ENCODE peak calls at places on chromosome 7, in seven cellular contexts. Q is SJSA1; Y is NCI-H1105; K is activated CD4-positive, CD25-positive, alpha-beta regulatory T cell; I is chondrocyte; V is lung microvascular endothelial cell; G is AG04450. Z is an unnamed sample.

GRCh38 chr7:28165971-28166955 is 14.3 kb downstream of the JAZF1 start:
- DNase-seq in Y (no peak), V (no peak), G (no peak), K (no peak), Q (peak; percentile 67), I (no peak), Z (no peak)

GRCh38 chr7:103704701-103705100 is 258.7 kb upstream of the SLC26A5 start:
- DNase-seq in I (no peak), K (no peak), G (no peak), V (no peak), Q (no peak), Y (no peak), Z (no peak)

GRCh38 chr7:103447073-103447960 is 1.3 kb upstream of the SLC26A5 start:
- DNase-seq in Q (peak; percentile 16), Y (peak; percentile 79), G (peak; percentile 0), I (no peak), K (no peak), V (peak; percentile 48), Z (peak; percentile 78)

GRCh38 chr7:156147104-156147503 is 334.8 kb upstream of the SHH start:
- DNase-seq in V (no peak), Y (no peak), G (no peak), K (no peak), I (no peak), Q (no peak), Z (no peak)

GRCh38 chr7:155458317-155459132 is 596 bp downstream of the EN2 start:
- DNase-seq in K (no peak), I (no peak), Q (no peak), Y (no peak), G (no peak), V (no peak), Z (no peak)

GRCh38 chr7:136687693-136688322 is 180.6 kb upstream of the CHRM2 start:
- DNase-seq in Q (peak; percentile 22), G (peak; percentile 3), K (no peak), V (peak; percentile 4), I (no peak), Y (peak; percentile 5), Z (peak; percentile 57)

GRCh38 chr7:101950450-101951119 is 133.2 kb downstream of the CUX1 start:
- DNase-seq in Q (no peak), Y (no peak), G (peak; percentile 42), K (no peak), V (peak; percentile 58), I (no peak), Z (no peak)

GRCh38 chr7:142760071-142760642 is 10.6 kb upstream of the PRSS2 start:
- DNase-seq in V (no peak), K (no peak), Q (no peak), Y (no peak), G (no peak), I (no peak), Z (no peak)

GRCh38 chr7:112421666-112422486 is 28.4 kb upstream of the IFRD1 start:
- DNase-seq in I (no peak), Y (no peak), K (no peak), V (no peak), Q (no peak), G (no peak), Z (no peak)

GRCh38 chr7:68258569-68258968 is 1261.9 kb downstream of the TYW1 start:
- DNase-seq in Y (peak; percentile 9), K (no peak), I (no peak), V (no peak), Q (no peak), G (no peak), Z (peak; percentile 71)

GRCh38 chr7:156604311-156604710 is 36.3 kb upstream of the RNF32 start:
- DNase-seq in Y (no peak), I (no peak), Q (no peak), K (no peak), G (no peak), V (no peak), Z (no peak)

GRCh38 chr7:44257618-44258422 is 57.0 kb downstream of the YKT6 start:
- DNase-seq in K (peak; percentile 47), G (peak; percentile 37), Q (peak; percentile 79), Y (no peak), I (no peak), V (peak; percentile 93), Z (no peak)

GRCh38 chr7:18458830-18459229 is 36.7 kb upstream of the HDAC9 start:
- DNase-seq in V (no peak), Q (no peak), Y (no peak), G (no peak), K (no peak), I (no peak), Z (no peak)

GRCh38 chr7:159034988-159035387 is 109.7 kb downstream of the VIPR2 start:
- DNase-seq in V (no peak), G (no peak), I (no peak), Q (no peak), K (no peak), Y (no peak), Z (no peak)

Z was measured in NCI-H2081.